ENCODE peak calls at places on chromosomes 16 and 17, in eight cellular contexts. U is transverse colon, W is stomach, G is ascending aorta, N is prostate gland, C is HCT116, E is sigmoid colon, K is PC-9. J is an unnamed sample.
A peak's percentile ranks its signal among the peaks of the same experiment; 100 is the strongest.

GRCh38 chr17:82232876-82233785 is 4.3 kb downstream of the SLC16A3 start:
- DNase-seq in U (peak; percentile 52), W (no peak), G (no peak), N (no peak), C (no peak), E (peak; percentile 67), K (no peak), J (no peak)

GRCh38 chr17:28258347-28258887 is 60.6 kb upstream of the TMEM97 start:
- DNase-seq in U (peak; percentile 15), W (peak; percentile 78), G (no peak), N (no peak), C (no peak), E (no peak), K (no peak), J (no peak)

GRCh38 chr16:85636234-85636812 is 23.2 kb downstream of the GSE1 start:
- DNase-seq in U (no peak), W (no peak), G (no peak), N (no peak), C (no peak), E (no peak), K (no peak), J (no peak)

GRCh38 chr16:58020628-58021521 is 4.7 kb upstream of the MMP15 start:
- DNase-seq in U (peak; percentile 72), W (peak; percentile 74), G (no peak), N (peak; percentile 62), C (no peak), E (no peak), K (peak; percentile 50), J (no peak)

GRCh38 chr16:71311553-71312158 is 22.5 kb upstream of the CMTR2 start:
- DNase-seq in U (no peak), W (no peak), G (no peak), N (no peak), C (no peak), E (no peak), K (no peak), J (no peak)

GRCh38 chr17:79861371-79862216 is 22.4 kb upstream of the CBX4 start:
- DNase-seq in U (peak; percentile 22), W (no peak), G (no peak), N (no peak), C (no peak), E (no peak), K (no peak), J (no peak)

GRCh38 chr17:72826602-72827001 is 265.9 kb downstream of the SLC39A11 start:
- DNase-seq in U (no peak), W (no peak), G (no peak), N (no peak), C (peak; percentile 42), E (no peak), K (no peak), J (no peak)

GRCh38 chr16:89534147-89534788 is 26.1 kb downstream of the SPG7 start:
- DNase-seq in U (peak; percentile 22), W (no peak), G (no peak), N (no peak), C (no peak), E (no peak), K (no peak), J (no peak)

GRCh38 chr16:54402270-54402669 is 115.7 kb upstream of the IRX3 start:
- DNase-seq in U (no peak), W (no peak), G (no peak), N (no peak), C (no peak), E (no peak), K (no peak), J (no peak)

GRCh38 chr16:11181242-11181888 is 74.6 kb downstream of the SOCS1 start:
- DNase-seq in U (no peak), W (no peak), G (no peak), N (peak; percentile 46), C (no peak), E (no peak), K (no peak), J (no peak)

GRCh38 chr16:27428035-27428785 is 26.2 kb downstream of the IL21R start:
- DNase-seq in U (no peak), W (no peak), G (no peak), N (no peak), C (no peak), E (peak; percentile 28), K (no peak), J (no peak)
- TF ChIP-seq CTCF in U (no peak), W (no peak), G (no peak), N (no peak), C (peak; percentile 40), E (no peak), K (no peak), J (no peak)

DNA sequence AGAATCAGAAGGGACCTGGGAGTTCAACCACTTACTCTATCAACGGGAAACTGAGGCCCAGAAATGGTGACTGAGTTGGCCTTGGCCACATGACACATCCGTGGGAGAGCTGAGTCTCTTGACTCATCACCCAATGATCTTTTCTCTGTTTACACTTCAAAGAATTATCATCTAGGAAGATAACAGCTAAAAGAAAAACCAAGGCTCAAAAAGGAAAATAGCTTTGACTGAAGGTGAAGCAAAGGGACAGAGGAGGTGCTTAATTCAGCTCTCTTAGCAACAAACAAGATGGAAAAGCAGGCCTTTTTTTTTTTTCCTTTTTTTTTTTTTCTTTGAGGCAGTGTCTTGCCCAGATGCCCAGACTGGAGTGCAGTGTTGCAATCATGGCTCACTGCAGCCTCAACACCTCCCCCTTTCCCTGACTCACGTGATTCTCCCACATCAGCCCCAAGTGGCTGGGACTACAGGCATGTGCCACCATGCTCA is 16.7 kb downstream of the ERCC4 start:
- DNase-seq in U (no peak), W (no peak), G (no peak), N (peak; percentile 54), C (no peak), E (no peak), K (no peak), J (no peak)
- H3K36me3 ChIP-seq in U (peaks cover 24% of the 10 kb centered on the region), W (peaks cover 69% of the 10 kb centered on the region), G (peaks cover 18% of the 10 kb centered on the region), N (no peaks in the 10 kb centered on the region), C (no peaks in the 10 kb centered on the region), E (peaks cover 72% of the 10 kb centered on the region), K (peaks cover 42% of the 10 kb centered on the region), J (peaks cover 12% of the 10 kb centered on the region)

GRCh38 chr16:4375717-4376116 is 4.1 kb downstream of the VASN start:
- DNase-seq in U (no peak), W (no peak), G (no peak), N (no peak), C (no peak), E (no peak), K (peak; percentile 71), J (no peak)
- H3K4me1 ChIP-seq in U (peaks cover 45% of the 10 kb centered on the region), W (peaks cover 98% of the 10 kb centered on the region), G (peaks cover 59% of the 10 kb centered on the region), N (peaks cover 38% of the 10 kb centered on the region), C (peaks cover 37% of the 10 kb centered on the region), E (peaks cover 93% of the 10 kb centered on the region), K (peaks cover 55% of the 10 kb centered on the region), J (peaks cover 71% of the 10 kb centered on the region)

GRCh38 chr16:3865241-3865640 is 15.3 kb downstream of the CREBBP start:
- DNase-seq in U (no peak), W (no peak), G (no peak), N (no peak), C (no peak), E (no peak), K (no peak), J (no peak)
- TF ChIP-seq CTCF in U (no peak), W (no peak), G (no peak), N (no peak), C (no peak), E (no peak), K (no peak), J (no peak)

GRCh38 chr17:5024604-5025003 is 10.6 kb downstream of the SLC52A1 start:
- DNase-seq in U (no peak), W (no peak), G (no peak), N (no peak), C (no peak), E (no peak), K (no peak), J (no peak)
- H3K36me3 ChIP-seq in U (peaks cover 39% of the 10 kb centered on the region), W (peaks cover 46% of the 10 kb centered on the region), G (peaks cover 49% of the 10 kb centered on the region), N (peaks cover 23% of the 10 kb centered on the region), C (peaks cover 21% of the 10 kb centered on the region), E (peaks cover 50% of the 10 kb centered on the region), K (peaks cover 7% of the 10 kb centered on the region), J (peaks cover 42% of the 10 kb centered on the region)

J was measured in thoracic aorta.